ENCODE peak calls at places on chromosomes 11 and 22, in four cellular contexts. C, F, R and I are unnamed samples.

GRCh38 chr11:86722041-86722440 is 49.6 kb upstream of the ME3 start:
- DNase-seq in C (no peak), F (no peak), R (no peak), I (no peak)

GRCh38 chr11:772429-773390 is 4.6 kb downstream of the GATD1 start:
- DNase-seq in C (peak; percentile 72), F (no peak), R (peak; percentile 84), I (no peak)

GRCh38 chr11:86674965-86675364 is 2.5 kb upstream of the ME3 start:
- DNase-seq in C (no peak), F (no peak), R (no peak), I (no peak)

GRCh38 chr11:7056828-7057513 is 31.8 kb upstream of the RBMXL2 start:
- DNase-seq in C (no peak), F (no peak), R (no peak), I (no peak)

GRCh38 chr22:19187716-19188563 is 9.4 kb upstream of the SLC25A1 start:
- DNase-seq in C (no peak), F (no peak), R (no peak), I (no peak)

GRCh38 chr22:49664371-49664881 is 163.2 kb downstream of the BRD1 start:
- DNase-seq in C (peak; percentile 51), F (no peak), R (peak; percentile 80), I (no peak)

GRCh38 chr11:128831781-128832497 is 35.2 kb downstream of the KCNJ1 start:
- DNase-seq in C (no peak), F (no peak), R (no peak), I (no peak)

GRCh38 chr11:709109-709997 is 3.3 kb downstream of the EPS8L2 start:
- DNase-seq in C (no peak), F (no peak), R (no peak), I (no peak)

GRCh38 chr11:27678242-27678641 is 22.0 kb downstream of the BDNF start:
- DNase-seq in C (no peak), F (no peak), R (no peak), I (no peak)

DNA sequence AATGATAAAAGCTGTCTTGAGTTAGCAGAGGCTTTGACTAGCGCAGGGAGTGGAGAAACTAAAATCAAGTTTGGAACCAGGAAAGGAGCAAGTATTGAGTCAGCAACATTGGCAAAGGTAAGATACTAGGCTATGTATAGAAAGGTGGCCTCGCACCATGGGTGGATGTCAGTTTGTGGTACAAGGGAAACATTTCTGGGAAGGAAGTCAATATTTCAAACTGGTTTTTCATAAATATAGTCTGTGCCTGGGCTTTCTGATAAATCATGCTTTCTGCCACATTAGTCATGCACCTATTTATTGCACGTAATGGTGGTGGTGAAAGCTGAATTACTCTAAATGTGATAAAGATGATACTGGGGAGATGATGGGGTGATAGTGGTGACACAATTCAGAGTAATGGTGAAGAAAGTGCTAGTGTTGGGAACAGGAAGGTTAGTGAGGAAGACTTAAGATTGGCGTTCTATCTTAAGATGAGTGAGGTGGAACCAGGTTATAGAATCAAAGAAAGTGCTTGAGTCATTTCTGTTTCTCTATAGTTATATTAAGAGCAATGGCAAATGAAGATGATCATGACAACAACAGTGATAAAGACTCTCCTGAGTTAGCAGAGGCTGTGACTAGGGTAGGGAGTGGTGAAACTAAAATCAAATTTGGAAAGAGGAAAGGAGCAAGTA is 729.0 kb downstream of the FAM181B start:
- DNase-seq in C (no peak), F (no peak), R (no peak), I (no peak)
- TF ChIP-seq POLR2A in C (no peak), F (no peak), R (no peak), I (no peak)

GRCh38 chr22:35346596-35347220 is 34.2 kb upstream of the HMOX1 start:
- DNase-seq in C (no peak), F (no peak), R (no peak), I (no peak)

GRCh38 chr22:35345808-35346505 is 34.9 kb upstream of the HMOX1 start:
- DNase-seq in C (no peak), F (no peak), R (no peak), I (no peak)

GRCh38 chr22:35348703-35349102 is 32.2 kb upstream of the HMOX1 start:
- DNase-seq in C (no peak), F (no peak), R (no peak), I (no peak)

GRCh38 chr22:35348026-35348590 is 32.8 kb upstream of the HMOX1 start:
- DNase-seq in C (no peak), F (no peak), R (no peak), I (no peak)

DNA sequence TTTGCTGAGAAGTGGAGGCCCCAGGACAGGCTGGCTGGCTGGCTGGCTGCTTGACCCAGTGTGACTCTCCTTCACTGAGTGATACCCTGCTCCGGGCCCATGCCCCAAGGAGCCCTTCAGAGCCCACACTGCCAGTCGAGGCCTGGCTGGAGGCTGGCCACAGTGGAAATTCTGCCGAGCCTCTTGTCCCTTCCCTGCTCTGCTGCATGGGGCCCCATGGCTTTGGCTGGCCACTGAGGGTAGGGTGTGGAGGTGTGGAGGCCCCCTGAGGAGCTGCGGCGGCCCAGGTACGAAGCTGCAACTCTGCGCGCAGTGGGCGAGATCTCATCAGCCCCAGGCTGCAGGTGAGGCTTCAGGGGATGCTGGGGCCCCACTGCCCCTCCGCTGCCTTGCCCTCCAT is 33.4 kb upstream of the HMOX1 start:
- DNase-seq in C (no peak), F (no peak), R (no peak), I (no peak)
- TF ChIP-seq POLR2A in C (no peak), F (no peak), R (no peak), I (no peak)

DNA sequence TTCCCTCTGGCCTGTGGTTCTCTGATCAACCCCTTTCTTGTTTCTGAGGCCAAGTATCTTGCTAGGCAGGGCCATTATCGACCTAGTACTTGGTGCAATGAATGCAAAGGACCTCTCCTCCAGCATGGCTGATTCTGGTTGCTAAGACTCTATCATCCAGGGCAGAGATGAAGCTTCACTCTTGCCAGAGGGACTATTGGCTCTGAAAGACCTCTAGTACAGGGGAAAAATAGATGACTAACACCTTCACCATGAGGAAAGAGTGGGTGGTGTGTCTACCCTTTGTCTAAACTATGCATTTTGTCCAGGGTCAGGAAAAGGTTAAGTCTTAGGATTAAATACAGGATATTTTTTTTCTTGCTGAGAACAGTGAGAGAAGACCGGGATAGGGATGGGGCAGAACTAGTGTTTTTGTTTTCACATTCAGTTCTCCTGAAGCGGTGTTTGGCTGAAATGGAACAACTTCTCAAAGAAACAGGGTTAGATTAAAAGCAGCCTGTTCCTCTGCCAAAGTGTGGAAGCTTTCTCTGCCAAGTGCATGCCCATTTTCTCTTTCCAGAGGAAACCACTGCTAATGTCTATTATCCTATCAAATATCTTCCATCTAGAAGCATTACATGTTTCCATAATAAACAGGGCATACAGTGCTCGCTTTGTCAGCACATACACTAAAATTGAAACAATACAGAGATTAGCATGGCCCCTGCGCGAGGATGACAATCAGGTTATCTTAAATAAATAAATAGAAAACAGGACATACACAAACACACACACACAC is 5.0 kb upstream of the MTFP1 start:
- DNase-seq in C (no peak), F (no peak), R (no peak), I (no peak)
- TF ChIP-seq POLR2A in C (no peak), F (no peak), R (no peak), I (no peak)

DNA sequence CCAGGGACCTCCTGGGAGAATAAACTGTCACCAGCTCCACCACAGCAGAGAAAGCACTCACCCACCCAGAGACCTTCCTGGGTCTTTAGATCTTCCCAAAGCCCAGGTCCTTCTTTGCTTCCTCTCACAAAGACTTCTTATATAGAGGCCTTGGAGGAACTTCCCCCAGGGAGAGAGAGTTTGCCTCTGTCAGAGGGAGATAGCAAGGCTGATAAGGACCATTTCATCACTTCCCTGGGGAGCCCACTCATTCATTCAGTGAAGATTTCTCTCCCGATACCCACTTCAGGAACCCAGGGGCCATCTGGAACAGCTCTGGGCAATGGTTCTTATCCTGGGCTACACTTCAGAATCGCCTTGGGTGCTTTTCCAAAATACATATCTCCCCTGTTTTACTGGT is at the start of gene PRG2:
- DNase-seq in C (no peak), F (no peak), R (no peak), I (no peak)
- TF ChIP-seq POLR2A in C (no peak), F (no peak), R (no peak), I (no peak)

GRCh38 chr11:67372232-67372992 is 986 bp downstream of the CLCF1 start:
- DNase-seq in C (peak; percentile 73), F (no peak), R (no peak), I (no peak)
- TF ChIP-seq POLR2A in C (no peak), F (peak; percentile 40), R (no peak), I (no peak)

GRCh38 chr11:14380947-14381555 is 22.1 kb upstream of the RRAS2 start:
- DNase-seq in C (peak; percentile 87), F (peak; percentile 72), R (peak; percentile 94), I (peak; percentile 22)
- TF ChIP-seq POLR2A in C (no peak), F (no peak), R (no peak), I (no peak)

DNA sequence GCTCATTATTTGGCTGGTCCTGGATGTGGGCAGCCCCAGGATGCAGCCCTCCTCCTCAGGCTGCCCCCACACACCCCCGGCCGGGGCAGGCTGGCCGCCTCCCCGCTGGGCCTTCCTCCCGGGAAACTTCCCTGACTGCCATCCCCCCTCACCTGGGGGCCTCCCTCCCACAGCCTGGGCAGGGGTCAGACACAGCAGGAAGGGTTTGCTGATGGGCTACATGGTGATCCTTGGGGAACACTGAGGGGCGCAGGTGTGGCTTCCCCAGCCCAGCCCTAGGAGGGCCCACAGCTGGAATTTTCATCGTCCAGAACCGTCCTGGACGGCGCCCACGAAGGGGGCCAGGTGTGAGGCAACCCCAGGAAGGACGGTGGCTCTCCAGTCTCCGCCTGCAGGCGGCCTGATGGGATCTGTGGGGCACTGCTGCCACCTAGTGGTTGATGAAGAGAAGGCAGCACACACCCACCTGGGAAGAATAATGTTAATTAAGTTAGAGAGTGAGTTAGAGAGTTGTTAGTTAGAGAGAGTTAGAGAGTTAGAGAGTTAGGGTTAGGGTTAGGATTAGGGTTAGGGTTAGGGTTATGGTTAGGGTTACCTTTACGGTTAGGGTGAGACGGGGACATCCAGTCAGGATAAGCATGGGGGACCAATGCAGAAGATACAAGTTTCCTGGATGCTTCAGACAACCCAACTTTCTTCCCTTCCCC is 75.9 kb upstream of the PRR5 start:
- DNase-seq in C (peak; percentile 83), F (peak; percentile 54), R (peak; percentile 94), I (peak; percentile 51)
- TF ChIP-seq POLR2A in C (no peak), F (no peak), R (no peak), I (no peak)

DNA sequence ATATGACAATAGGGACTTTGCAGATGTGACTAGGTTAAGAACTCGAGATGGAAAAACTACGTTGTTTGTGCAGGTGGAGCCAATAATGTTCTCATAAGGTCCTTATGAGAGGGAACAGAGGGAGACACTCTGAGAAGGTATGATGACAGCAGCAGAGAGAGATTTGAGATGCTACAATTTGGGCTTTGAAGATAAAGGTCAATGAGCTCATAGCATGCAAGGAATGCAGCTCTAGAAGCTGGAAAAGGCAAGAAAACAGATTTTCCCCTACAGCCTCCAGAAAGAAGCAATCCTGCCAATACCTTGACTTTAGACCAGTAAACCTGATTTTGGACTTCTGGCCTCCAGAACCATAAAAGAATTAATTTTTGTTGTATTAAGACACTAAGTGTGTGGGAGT is 21.1 kb downstream of the FAM76B start:
- DNase-seq in C (no peak), F (no peak), R (no peak), I (no peak)
- TF ChIP-seq POLR2A in C (no peak), F (no peak), R (no peak), I (no peak)